ENCODE peak calls at places on chromosomes 7 and 10, in four cellular contexts. G is adrenal gland, U is breast epithelium, C is erythroblast. L is an unnamed sample.

GRCh38 chr10:35574924-35575352 is 30.2 kb upstream of the GJD4 start:
- DNase-seq in G (no peak), U (no peak), C (no peak), L (no peak)

GRCh38 chr7:112654322-112655216 is 135.6 kb downstream of the TMEM168 start:
- DNase-seq in G (no peak), U (no peak), C (no peak), L (no peak)

GRCh38 chr10:4188406-4188805 is 403.4 kb upstream of the KLF6 start:
- DNase-seq in G (no peak), U (no peak), C (no peak), L (no peak)

GRCh38 chr10:113485801-113486200 is 67.1 kb upstream of the HABP2 start:
- DNase-seq in G (no peak), U (no peak), C (no peak), L (no peak)

GRCh38 chr7:154259396-154259795 is 207.2 kb downstream of the DPP6 start:
- DNase-seq in G (no peak), U (no peak), C (no peak), L (no peak)

GRCh38 chr10:101067356-101068083 is 5.7 kb downstream of the KAZALD1 start:
- DNase-seq in G (peak; percentile 78), U (peak; percentile 63), C (peak; percentile 84), L (peak; percentile 51)

GRCh38 chr7:142063551-142064442 is 47.7 kb upstream of the MGAM2 start:
- DNase-seq in G (no peak), U (no peak), C (no peak), L (no peak)

GRCh38 chr10:92284112-92284704 is 6.7 kb downstream of the CPEB3 start:
- DNase-seq in G (no peak), U (no peak), C (no peak), L (no peak)

GRCh38 chr7:30353932-30354607 is 69.7 kb downstream of the ZNRF2 start:
- DNase-seq in G (no peak), U (no peak), C (no peak), L (no peak)

GRCh38 chr7:39754326-39755120 is 131.2 kb downstream of the RALA start:
- DNase-seq in G (no peak), U (no peak), C (no peak), L (no peak)

GRCh38 chr10:68133553-68133952 is 24.3 kb downstream of the MYPN start:
- DNase-seq in G (no peak), U (no peak), C (no peak), L (no peak)

GRCh38 chr7:40826419-40827216 is 691.8 kb downstream of the SUGCT start:
- DNase-seq in G (no peak), U (no peak), C (no peak), L (no peak)

GRCh38 chr10:124150807-124151417 is 57.5 kb upstream of the CHST15 start:
- DNase-seq in G (no peak), U (no peak), C (no peak), L (no peak)

GRCh38 chr7:34062341-34062740 is 157.0 kb downstream of the BMPER start:
- DNase-seq in G (no peak), U (no peak), C (no peak), L (no peak)

GRCh38 chr7:23490357-23491131 is 20.3 kb upstream of the IGF2BP3 start:
- DNase-seq in G (peak; percentile 57), U (no peak), C (peak; percentile 69), L (no peak)

GRCh38 chr7:117667456-117667855 is 187.6 kb downstream of the CFTR start:
- DNase-seq in G (no peak), U (no peak), C (no peak), L (no peak)

GRCh38 chr7:21617916-21618390 is 75.1 kb downstream of the DNAH11 start:
- DNase-seq in G (peak; percentile 87), U (no peak), C (no peak), L (peak; percentile 25)

GRCh38 chr7:139505563-139505962 is 17.9 kb upstream of the CLEC2L start:
- DNase-seq in G (no peak), U (no peak), C (peak; percentile 24), L (no peak)

GRCh38 chr10:717458-717857 is 28.0 kb upstream of the DIP2C start:
- DNase-seq in G (no peak), U (no peak), C (no peak), L (no peak)

DNA sequence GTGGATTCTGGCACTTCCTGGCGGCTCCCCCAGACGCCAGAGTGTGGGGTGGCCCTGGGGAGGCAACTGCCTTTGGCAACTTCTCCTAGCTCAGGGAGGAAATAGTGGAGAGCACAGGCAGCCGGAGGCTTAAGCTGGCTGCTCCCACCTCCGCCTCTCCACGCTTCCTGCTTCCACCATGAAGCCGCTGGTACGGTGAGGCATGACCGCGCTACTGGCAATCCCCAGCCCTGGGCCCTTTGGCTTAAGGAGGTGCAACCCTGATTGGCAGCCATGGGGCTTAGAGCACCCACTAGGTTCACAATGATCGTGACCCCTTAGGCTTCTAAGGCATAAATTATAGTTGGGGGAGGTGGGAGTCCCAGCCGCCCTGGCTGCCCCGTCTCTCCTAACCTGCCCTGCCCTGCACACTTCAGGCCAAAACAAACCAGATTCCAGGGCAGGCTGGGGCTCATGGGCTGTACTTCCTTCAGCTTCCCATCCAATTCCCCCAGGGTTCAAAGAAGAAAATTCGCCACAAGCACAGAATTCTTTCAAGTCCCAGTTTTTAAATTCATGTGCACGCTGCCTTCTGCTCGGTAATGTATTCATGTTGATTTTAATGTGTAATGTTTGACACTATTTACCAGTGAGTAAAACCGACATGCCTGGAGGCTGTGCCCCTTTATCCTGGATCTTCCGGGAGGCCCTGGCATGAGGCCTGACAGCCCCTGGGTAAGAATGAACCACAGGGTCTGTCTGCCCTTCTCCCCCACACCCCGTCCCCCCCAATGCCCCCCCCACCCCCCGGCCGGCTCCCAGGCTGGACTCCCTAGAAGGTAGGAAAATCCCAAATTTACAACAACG is 90.7 kb upstream of the LRRC4 start:
- DNase-seq in G (no peak), U (no peak), C (no peak), L (no peak)
- TF ChIP-seq POLR2A in G (no peak), U (no peak), C (no peak), L (no peak)

GRCh38 chr10:6580279-6581029 is 378 bp upstream of the PRKCQ start:
- DNase-seq in G (peak; percentile 80), U (peak; percentile 31), C (peak; percentile 87), L (peak; percentile 22)
- TF ChIP-seq POLR2A in G (peak; percentile 41), U (no peak), C (peak; percentile 71), L (no peak)

GRCh38 chr7:114922652-114923402 is 933 bp downstream of the MDFIC start:
- DNase-seq in G (peak; percentile 40), U (peak; percentile 22), C (no peak), L (peak; percentile 35)
- TF ChIP-seq POLR2A in G (peak; percentile 42), U (no peak), C (no peak), L (no peak)

GRCh38 chr7:27164381-27165088 is 802 bp downstream of the HOXA9 start:
- DNase-seq in G (no peak), U (no peak), C (no peak), L (no peak)

GRCh38 chr7:27163776-27164380 is 1.5 kb downstream of the HOXA9 start:
- DNase-seq in G (no peak), U (no peak), C (no peak), L (no peak)

GRCh38 chr7:27165655-27166474 is 528 bp upstream of the HOXA9 start:
- DNase-seq in G (no peak), U (no peak), C (no peak), L (peak; percentile 66)

GRCh38 chr7:27166475-27167169 is 1.3 kb upstream of the HOXA9 start:
- DNase-seq in G (no peak), U (no peak), C (no peak), L (no peak)

DNA sequence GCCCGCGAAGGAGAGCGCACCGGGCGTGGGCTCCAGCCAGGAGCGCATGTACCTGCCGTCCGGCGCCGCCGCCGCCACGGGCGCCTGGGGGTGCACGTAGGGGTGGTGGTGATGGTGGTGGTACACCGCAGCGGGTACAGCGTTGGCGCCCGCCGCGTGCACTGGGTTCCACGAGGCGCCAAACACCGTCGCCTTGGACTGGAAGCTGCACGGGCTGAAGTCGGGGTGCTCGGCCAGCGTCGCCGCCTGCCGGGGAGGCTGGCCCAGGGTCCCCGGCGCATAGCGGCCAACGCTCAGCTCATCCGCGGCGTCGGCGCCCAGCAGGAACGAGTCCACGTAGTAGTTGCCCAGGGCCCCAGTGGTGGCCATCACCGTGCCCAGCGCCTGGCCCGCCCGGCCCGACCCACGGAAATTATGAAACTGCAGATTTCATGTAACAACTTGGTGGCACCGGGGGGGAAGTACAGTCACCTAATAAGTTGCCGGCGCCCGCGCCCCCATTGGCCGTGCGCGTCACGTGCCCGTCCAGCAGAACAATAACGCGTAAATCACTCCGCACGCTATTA is at the start of gene HOXA9:
- DNase-seq in G (peak; percentile 83), U (peak; percentile 81), C (peak; percentile 49), L (peak; percentile 92)
- TF ChIP-seq POLR2A in G (peak; percentile 59), U (no peak), C (no peak), L (peak; percentile 56)

GRCh38 chr10:131997366-131998049 is 15.8 kb upstream of the BNIP3 start:
- DNase-seq in G (peak; percentile 77), U (peak; percentile 87), C (no peak), L (peak; percentile 72)
- TF ChIP-seq POLR2A in G (peak; percentile 65), U (no peak), C (no peak), L (no peak)

GRCh38 chr10:77248104-77248503 is 389.5 kb downstream of the KCNMA1 start:
- DNase-seq in G (no peak), U (no peak), C (no peak), L (no peak)

GRCh38 chr10:77240959-77241358 is 396.6 kb downstream of the KCNMA1 start:
- DNase-seq in G (no peak), U (no peak), C (no peak), L (no peak)

GRCh38 chr10:77245953-77246352 is 391.7 kb downstream of the KCNMA1 start:
- DNase-seq in G (no peak), U (no peak), C (no peak), L (peak; percentile 58)

GRCh38 chr10:77247076-77247561 is 390.5 kb downstream of the KCNMA1 start:
- DNase-seq in G (peak; percentile 23), U (no peak), C (no peak), L (no peak)

GRCh38 chr10:77244746-77245145 is 392.9 kb downstream of the KCNMA1 start:
- DNase-seq in G (no peak), U (no peak), C (no peak), L (no peak)
- TF ChIP-seq POLR2A in G (no peak), U (no peak), C (no peak), L (no peak)

DNA sequence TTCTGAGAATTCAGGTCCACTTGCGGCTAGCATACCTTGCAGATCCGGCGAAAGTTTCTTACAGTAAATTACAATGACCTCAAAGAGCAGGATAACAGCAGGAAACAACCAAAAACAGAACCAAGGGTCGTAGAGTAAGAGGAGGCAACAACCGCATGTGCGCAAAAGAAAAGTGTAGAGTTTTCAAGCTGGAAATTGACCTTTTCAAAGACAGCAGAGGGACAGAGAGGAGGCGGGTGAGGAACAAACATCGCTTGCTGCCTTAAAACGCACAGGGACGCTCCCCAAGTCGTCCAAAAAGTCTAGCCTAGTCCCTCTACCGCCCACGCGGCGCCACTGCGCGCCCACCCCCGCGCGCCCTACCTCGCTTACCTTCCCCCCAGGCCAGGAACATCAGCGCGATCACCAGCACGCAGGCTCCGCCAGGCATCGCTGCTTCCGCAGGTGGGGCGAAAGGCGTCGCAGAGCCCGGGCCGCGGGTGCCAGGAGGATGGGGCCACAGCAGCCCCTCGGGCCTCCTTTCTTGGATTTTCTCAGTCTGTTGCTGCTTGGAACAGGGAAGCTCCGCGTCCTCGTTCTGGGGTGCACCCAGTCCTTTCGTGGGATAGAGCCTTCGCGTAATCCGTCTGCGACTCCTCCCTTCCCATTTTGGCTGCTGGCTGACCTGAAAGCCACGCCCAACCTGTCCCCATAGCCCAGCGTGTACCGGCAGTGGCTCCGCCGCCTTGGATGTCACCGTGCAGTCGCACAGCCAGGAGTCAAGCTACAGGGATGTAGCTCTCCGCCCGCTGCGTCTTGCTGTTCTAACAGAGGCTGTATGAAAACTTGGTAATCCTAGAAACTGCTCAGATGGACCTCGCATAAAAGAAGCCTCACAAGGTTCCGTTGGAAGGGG is at the start of gene VWDE:
- DNase-seq in G (peak; percentile 17), U (peak; percentile 55), C (no peak), L (no peak)
- TF ChIP-seq POLR2A in G (no peak), U (no peak), C (peak; percentile 39), L (no peak)